ENCODE peak calls at places on chromosomes 3 and 15, in seven cellular contexts. V is thoracic aorta, J is HCT116, X is endothelial cell, Z is transverse colon, Y is neural progenitor cell, K is body of pancreas. T is an unnamed sample.

GRCh38 chr15:76140069-76140454 is 80.3 kb downstream of the TMEM266 start:
- DNase-seq in V (no peak), J (no peak), X (peak; percentile 54), Z (no peak), Y (peak; percentile 21), K (no peak), T (no peak)

GRCh38 chr3:114624676-114625181 is 330.9 kb downstream of the TIGIT start:
- DNase-seq in V (peak; percentile 97), J (peak; percentile 87), X (no peak), Z (peak; percentile 74), Y (no peak), K (peak; percentile 90), T (no peak)

GRCh38 chr3:32283304-32283703 is 44.8 kb downstream of the CMTM8 start:
- DNase-seq in V (no peak), J (no peak), X (no peak), Z (no peak), Y (no peak), K (no peak), T (no peak)

GRCh38 chr3:36924748-36925521 is 19.9 kb downstream of the TRANK1 start:
- DNase-seq in V (no peak), J (no peak), X (no peak), Z (no peak), Y (no peak), K (no peak), T (no peak)

GRCh38 chr3:123552095-123552714 is 32.6 kb downstream of the HACD2 start:
- DNase-seq in V (no peak), J (no peak), X (no peak), Z (no peak), Y (peak; percentile 22), K (no peak), T (peak; percentile 31)

GRCh38 chr3:169356284-169356955 is 307.1 kb downstream of the MECOM start:
- DNase-seq in V (no peak), J (no peak), X (no peak), Z (no peak), Y (peak; percentile 63), K (no peak), T (no peak)

GRCh38 chr3:14286887-14287496 is 108.4 kb downstream of the LSM3 start:
- DNase-seq in V (no peak), J (no peak), X (no peak), Z (no peak), Y (no peak), K (no peak), T (no peak)

GRCh38 chr3:87625911-87626310 is 349.5 kb upstream of the POU1F1 start:
- DNase-seq in V (no peak), J (no peak), X (no peak), Z (no peak), Y (no peak), K (no peak), T (no peak)

GRCh38 chr3:107800705-107801104 is 277.9 kb downstream of the BBX start:
- DNase-seq in V (no peak), J (no peak), X (no peak), Z (no peak), Y (no peak), K (no peak), T (no peak)
- TF ChIP-seq CTCF in V (no peak), J (no peak), X (no peak), Z (no peak), Y (no peak), K (no peak), T (no peak)

GRCh38 chr15:101107625-101108457 is 144.0 kb downstream of the CHSY1 start:
- DNase-seq in V (no peak), J (no peak), X (no peak), Z (no peak), Y (no peak), K (no peak), T (no peak)
- TF ChIP-seq CTCF in V (no peak), J (no peak), X (no peak), Z (no peak), Y (no peak), K (no peak), T (no peak)

DNA sequence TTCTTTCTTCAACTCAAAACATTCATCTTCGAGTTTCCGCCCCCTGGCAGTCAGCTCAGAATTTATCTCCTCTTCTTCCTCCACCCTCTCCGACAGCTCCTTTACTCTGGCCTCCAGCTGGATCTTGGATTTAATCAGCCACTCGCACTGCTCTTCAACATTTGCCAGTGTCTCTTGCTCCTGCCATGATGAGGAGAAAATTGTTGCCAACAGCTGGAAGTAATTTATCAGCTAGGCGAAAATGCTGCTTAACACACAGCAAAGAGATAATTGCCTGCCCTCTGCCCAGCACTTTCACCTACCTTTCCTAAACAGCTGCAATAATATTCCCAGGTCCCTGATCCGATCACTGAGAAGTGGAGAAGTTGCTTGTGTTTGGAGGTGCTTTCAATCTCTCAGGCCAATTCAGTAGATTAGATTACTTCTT is 69.3 kb downstream of the MYH15 start:
- DNase-seq in V (no peak), J (no peak), X (no peak), Z (no peak), Y (peak; percentile 64), K (no peak), T (no peak)
- TF ChIP-seq CTCF in V (no peak), J (no peak), X (no peak), Z (no peak), Y (no peak), K (no peak), T (no peak)

GRCh38 chr15:81754078-81754477 is 291.7 kb downstream of the MEX3B start:
- DNase-seq in V (no peak), J (no peak), X (no peak), Z (no peak), Y (no peak), K (no peak), T (no peak)

GRCh38 chr15:81751321-81751720 is 294.5 kb downstream of the MEX3B start:
- DNase-seq in V (no peak), J (no peak), X (no peak), Z (no peak), Y (no peak), K (no peak), T (no peak)

GRCh38 chr15:81749667-81750360 is 296.0 kb downstream of the MEX3B start:
- DNase-seq in V (no peak), J (no peak), X (no peak), Z (no peak), Y (peak; percentile 7), K (no peak), T (no peak)

GRCh38 chr15:81752149-81752942 is 293.5 kb downstream of the MEX3B start:
- DNase-seq in V (no peak), J (no peak), X (peak; percentile 28), Z (peak; percentile 21), Y (peak; percentile 41), K (peak; percentile 59), T (no peak)

DNA sequence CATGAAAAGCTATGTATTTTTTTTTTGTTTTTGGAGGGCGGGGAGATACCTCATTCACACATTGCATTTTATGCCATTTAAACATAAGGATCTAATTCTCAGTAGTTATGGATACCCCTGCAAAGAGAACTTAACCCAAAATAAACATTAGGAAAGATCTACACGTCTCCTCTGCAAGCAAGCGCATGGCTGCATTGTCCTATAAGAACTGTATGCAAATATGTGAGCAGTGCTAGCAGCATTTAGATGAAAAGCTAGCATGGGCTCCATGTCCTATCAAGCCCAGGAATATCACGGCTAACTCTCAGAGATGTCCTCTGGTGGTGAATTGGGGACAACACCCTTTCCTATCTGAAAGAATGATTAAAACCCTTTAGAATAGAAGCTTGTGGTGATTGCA is 292.8 kb downstream of the MEX3B start:
- DNase-seq in V (no peak), J (peak; percentile 2), X (no peak), Z (no peak), Y (peak; percentile 7), K (no peak), T (no peak)
- TF ChIP-seq CTCF in V (no peak), J (no peak), X (no peak), Z (no peak), Y (peak; percentile 15), K (no peak), T (no peak)

DNA sequence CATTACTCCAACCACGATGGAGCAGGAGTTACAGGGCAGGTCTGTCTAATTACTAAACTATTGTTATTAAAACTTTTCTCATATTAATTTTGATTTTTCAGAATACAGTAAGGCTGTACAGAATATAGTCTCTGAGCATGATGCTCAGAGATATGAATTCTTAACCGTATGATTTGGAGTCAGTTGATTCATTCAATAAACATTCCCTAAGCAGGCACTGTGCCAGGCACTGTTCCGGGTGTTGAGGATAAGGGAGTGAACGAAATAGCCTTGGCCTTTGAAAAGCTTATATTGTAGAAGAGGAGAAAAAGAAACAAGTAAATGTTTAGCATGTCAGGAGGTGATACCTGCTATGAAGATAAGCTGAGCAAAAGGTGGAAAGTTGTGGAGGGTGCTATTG is 187.3 kb downstream of the KCNAB1 start:
- DNase-seq in V (peak; percentile 91), J (no peak), X (no peak), Z (peak; percentile 50), Y (no peak), K (peak; percentile 48), T (no peak)
- TF ChIP-seq CTCF in V (no peak), J (no peak), X (no peak), Z (no peak), Y (no peak), K (no peak), T (no peak)

GRCh38 chr15:26095710-26096330 is 232.7 kb upstream of the ATP10A start:
- DNase-seq in V (no peak), J (no peak), X (peak; percentile 40), Z (no peak), Y (peak; percentile 69), K (no peak), T (no peak)
- TF ChIP-seq CTCF in V (peak; percentile 27), J (no peak), X (no peak), Z (no peak), Y (peak; percentile 68), K (peak; percentile 24), T (no peak)

DNA sequence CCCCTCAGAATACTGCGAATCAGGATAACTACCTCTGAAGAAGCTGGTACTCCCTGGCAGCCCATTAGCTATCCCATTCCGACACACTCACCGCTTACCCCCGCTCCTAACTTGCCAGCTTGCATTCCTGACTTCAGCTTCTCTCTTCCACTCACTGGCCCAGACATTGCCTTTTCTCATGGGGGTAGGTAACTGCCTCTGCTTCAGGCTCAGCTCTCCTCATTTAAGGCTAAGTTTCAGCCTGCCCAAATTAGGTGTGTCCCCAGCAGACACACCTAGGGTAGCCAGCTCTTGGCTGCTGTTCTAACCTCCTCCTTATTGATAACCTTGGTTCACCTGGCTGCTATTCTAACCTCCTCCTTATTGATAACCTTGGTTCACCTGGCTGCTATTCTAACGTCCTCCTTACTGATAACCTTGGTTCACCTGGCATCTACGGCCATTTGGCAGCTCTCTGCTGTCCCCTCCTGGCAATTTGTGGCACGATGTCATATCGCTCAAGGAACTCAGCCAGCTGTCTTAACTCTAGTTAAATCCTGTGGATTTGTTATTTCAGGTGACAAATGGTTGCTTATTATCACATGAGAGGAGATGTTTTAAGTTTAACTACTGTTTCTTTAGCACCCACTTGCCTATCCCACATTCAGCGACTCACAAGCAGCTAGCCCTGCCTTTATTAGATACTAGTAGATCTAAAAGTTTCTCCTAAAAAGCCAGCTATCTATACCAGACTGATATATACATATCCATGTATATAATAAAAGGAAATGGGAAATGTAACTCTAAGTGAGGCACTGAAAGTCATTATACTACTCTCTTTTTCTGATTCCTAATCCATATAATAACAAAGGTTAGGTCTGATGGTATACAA is 106.5 kb upstream of the ACP3 start:
- DNase-seq in V (no peak), J (peak; percentile 39), X (peak; percentile 53), Z (peak; percentile 64), Y (peak; percentile 61), K (peak; percentile 54), T (peak; percentile 15)
- TF ChIP-seq CTCF in V (no peak), J (peak; percentile 85), X (peak; percentile 49), Z (peak; percentile 71), Y (peak; percentile 80), K (peak; percentile 47), T (peak; percentile 45)